ENCODE peak calls at places on chromosomes 16 and 17, in four cellular contexts. E, K, O and X are unnamed samples.

GRCh38 chr17:26963163-26963503 is 330.8 kb upstream of the WSB1 start:
- DNase-seq in E (no peak), K (no peak), O (no peak), X (no peak)

GRCh38 chr17:78379134-78379497 is 667 bp downstream of the PGS1 start:
- DNase-seq in E (no peak), K (no peak), O (no peak), X (no peak)

GRCh38 chr16:53056528-53056881 is 1.7 kb downstream of the CHD9 start:
- DNase-seq in E (no peak), K (no peak), O (no peak), X (no peak)

GRCh38 chr16:75064403-75065148 is 52.0 kb downstream of the LDHD start:
- DNase-seq in E (peak), K (no peak), O (no peak), X (peak)

GRCh38 chr16:76280421-76280820 is 3.2 kb downstream of the CNTNAP4 start:
- DNase-seq in E (no peak), K (no peak), O (no peak), X (no peak)

GRCh38 chr16:20735504-20735903 is 6.1 kb downstream of the THUMPD1 start:
- DNase-seq in E (no peak), K (no peak), O (no peak), X (no peak)

GRCh38 chr17:29855686-29856085 is 74.3 kb downstream of the SSH2 start:
- DNase-seq in E (no peak), K (no peak), O (no peak), X (no peak)

GRCh38 chr16:85639529-85640253 is 26.6 kb downstream of the GSE1 start:
- DNase-seq in E (peak), K (no peak), O (peak), X (peak)

GRCh38 chr16:24984101-24984500 is 31.1 kb downstream of the ARHGAP17 start:
- DNase-seq in E (no peak), K (no peak), O (no peak), X (no peak)

GRCh38 chr16:75351183-75351582 is 82.1 kb downstream of the CFDP1 start:
- DNase-seq in E (no peak), K (no peak), O (no peak), X (no peak)

GRCh38 chr16:72939247-72939646 is 108.7 kb downstream of the ZFHX3 start:
- DNase-seq in E (no peak), K (no peak), O (no peak), X (no peak)

GRCh38 chr17:7356072-7356549 is 1.2 kb downstream of the TMEM95 start:
- DNase-seq in E (peak), K (peak), O (peak), X (peak)

GRCh38 chr17:83171661-83172060 is 92.3 kb downstream of the METRNL start:
- DNase-seq in E (no peak), K (no peak), O (no peak), X (no peak)

GRCh38 chr16:72664122-72664479 is 383.8 kb downstream of the ZFHX3 start:
- DNase-seq in E (no peak), K (no peak), O (no peak), X (no peak)

GRCh38 chr17:81254955-81255717 is 16.0 kb downstream of the NDUFAF8 start:
- DNase-seq in E (peak), K (no peak), O (no peak), X (peak)

GRCh38 chr17:56771563-56771962 is 62.2 kb downstream of the C17orf67 start:
- DNase-seq in E (no peak), K (no peak), O (no peak), X (no peak)

GRCh38 chr17:44297975-44298374 is 10.4 kb upstream of the RUNDC3A start:
- DNase-seq in E (no peak), K (no peak), O (no peak), X (no peak)

GRCh38 chr17:19379306-19380075 is 1.2 kb downstream of the MAPK7 start:
- DNase-seq in E (no peak), K (no peak), O (no peak), X (no peak)

GRCh38 chr17:82394296-82394695 is 22.7 kb downstream of the UTS2R start:
- DNase-seq in E (no peak), K (no peak), O (no peak), X (no peak)

GRCh38 chr17:31319253-31319661 is 2.2 kb downstream of the EVI2A start:
- DNase-seq in E (no peak), K (no peak), O (no peak), X (no peak)

GRCh38 chr16:56724191-56724590 is 5.7 kb upstream of the NUP93 start:
- DNase-seq in E (no peak), K (no peak), O (no peak), X (no peak)

GRCh38 chr17:38463451-38463858 is 35.2 kb downstream of the ARHGAP23 start:
- DNase-seq in E (no peak), K (no peak), O (no peak), X (peak)

GRCh38 chr17:78416311-78416711 is 37.9 kb downstream of the PGS1 start:
- DNase-seq in E (peak), K (no peak), O (no peak), X (no peak)

GRCh38 chr17:50196826-50197225 is 4.6 kb downstream of the COL1A1 start:
- DNase-seq in E (no peak), K (no peak), O (no peak), X (no peak)

GRCh38 chr17:5822281-5823060 is 238.2 kb upstream of the NLRP1 start:
- DNase-seq in E (no peak), K (no peak), O (no peak), X (no peak)

GRCh38 chr17:8797621-8798175 is 1.5 kb downstream of the MFSD6L start:
- DNase-seq in E (no peak), K (no peak), O (no peak), X (no peak)

GRCh38 chr17:13030459-13031305 is 12.9 kb upstream of the ELAC2 start:
- DNase-seq in E (no peak), K (peak), O (peak), X (peak)

GRCh38 chr17:38731526-38732294 is 1.6 kb downstream of the CISD3 start:
- DNase-seq in E (no peak), K (no peak), O (no peak), X (no peak)

GRCh38 chr17:27596571-27597187 is 34.3 kb upstream of the LGALS9 start:
- DNase-seq in E (no peak), K (no peak), O (peak), X (no peak)